ENCODE peak calls at places on chromosomes 12 and 14, in ten cellular contexts. V is neural crest cell; H is retina; Y is T-cell; I is cardiac muscle cell; M is NCI-H1092 treated with DMSO at 0.1 percent for 48 hours; F is HCEC 1CT; P is T-helper 2 cell treated with Interferon-gamma antibody and Interleukin-4, amounts not matched to agents 5 μg/mL and 100 μg/mL, for 36 hours; A is dorsolateral prefrontal cortex; K is iris pigment epithelial cell. T is an unnamed sample.

GRCh38 chr12:89481218-89481914 is 43.2 kb downstream of the GALNT4 start:
- DNase-seq in P (no peak), K (peak; percentile 25), V (no peak), M (no peak), F (no peak), H (no peak), Y (no peak), I (no peak), A (no peak), T (no peak)

GRCh38 chr14:22976620-22977433 is 5.5 kb downstream of the AJUBA start:
- DNase-seq in P (no peak), I (peak; percentile 36), F (peak; percentile 35), M (no peak), A (no peak), K (peak; percentile 46), Y (no peak), H (peak; percentile 21), V (no peak), T (no peak)

GRCh38 chr14:51517116-51517515 is 134.6 kb upstream of the FRMD6 start:
- DNase-seq in A (no peak), I (no peak), P (no peak), M (peak; percentile 55), Y (no peak), H (no peak), V (no peak), K (no peak), F (no peak), T (no peak)

GRCh38 chr14:93274055-93274806 is 58.6 kb downstream of the BTBD7 start:
- DNase-seq in A (no peak), K (no peak), Y (no peak), I (no peak), P (no peak), F (no peak), M (no peak), H (no peak), V (no peak), T (no peak)

GRCh38 chr12:93591137-93591868 is 18.8 kb downstream of the SOCS2 start:
- DNase-seq in F (peak; percentile 75), I (peak; percentile 69), A (peak; percentile 29), V (peak; percentile 26), Y (peak; percentile 61), H (peak; percentile 85), K (peak; percentile 88), P (peak; percentile 40), M (peak; percentile 5), T (peak; percentile 23)

GRCh38 chr14:34489324-34489723 is 27.3 kb upstream of the SPTSSA start:
- DNase-seq in P (no peak), A (no peak), F (no peak), Y (no peak), I (no peak), V (no peak), K (peak; percentile 26), M (no peak), H (no peak), T (no peak)

GRCh38 chr12:49507139-49507538 is 31.7 kb upstream of the KCNH3 start:
- DNase-seq in M (no peak), I (no peak), Y (no peak), H (no peak), P (no peak), V (no peak), A (no peak), F (peak; percentile 92), K (peak; percentile 98), T (no peak)

GRCh38 chr12:25648460-25648859 is 95.4 kb upstream of the LMNTD1 start:
- DNase-seq in V (no peak), M (no peak), A (no peak), Y (no peak), P (no peak), H (no peak), I (peak; percentile 62), F (peak; percentile 55), K (peak; percentile 66), T (no peak)

GRCh38 chr14:50978888-50979287 is 34.6 kb upstream of the PYGL start:
- DNase-seq in K (no peak), M (no peak), A (no peak), P (no peak), F (no peak), H (no peak), V (no peak), Y (no peak), I (no peak), T (no peak)

GRCh38 chr14:74500417-74501134 is 7.0 kb downstream of the ISCA2 start:
- DNase-seq in A (no peak), V (no peak), K (no peak), H (no peak), M (no peak), I (no peak), F (no peak), P (no peak), Y (no peak), T (no peak)

GRCh38 chr14:69077841-69078240 is 75.1 kb downstream of the DCAF5 start:
- DNase-seq in V (no peak), F (peak; percentile 85), Y (no peak), K (peak; percentile 95), I (no peak), P (no peak), M (no peak), A (no peak), H (no peak), T (no peak)

GRCh38 chr14:42533476-42533875 is 926.8 kb downstream of the LRFN5 start:
- DNase-seq in H (no peak), V (no peak), I (no peak), F (no peak), Y (no peak), A (no peak), K (no peak), P (no peak), M (no peak), T (no peak)

GRCh38 chr12:68451261-68452091 is 119.3 kb upstream of the MDM1 start:
- DNase-seq in H (no peak), A (no peak), V (no peak), Y (peak; percentile 15), P (peak; percentile 71), I (no peak), F (peak; percentile 64), M (peak; percentile 44), K (peak; percentile 86), T (no peak)

GRCh38 chr14:91891081-91891480 is 23.7 kb upstream of the TC2N start:
- DNase-seq in V (no peak), K (no peak), Y (no peak), F (no peak), P (no peak), I (no peak), H (no peak), M (no peak), A (no peak), T (no peak)

GRCh38 chr14:69803753-69804152 is 6.7 kb upstream of the SLC10A1 start:
- DNase-seq in V (no peak), Y (no peak), F (no peak), I (no peak), P (no peak), K (no peak), H (no peak), M (no peak), A (no peak), T (no peak)

GRCh38 chr12:121653999-121654398 is 15.5 kb downstream of the MORN3 start:
- DNase-seq in V (no peak), K (no peak), H (no peak), Y (no peak), F (no peak), M (no peak), I (no peak), P (no peak), A (no peak), T (no peak)

GRCh38 chr12:100859063-100859627 is 64.6 kb downstream of the ANO4 start:
- DNase-seq in K (no peak), A (no peak), F (no peak), M (no peak), I (no peak), P (no peak), V (no peak), Y (no peak), H (no peak), T (no peak)

GRCh38 chr12:123000578-123000977 is 20.1 kb downstream of the ARL6IP4 start:
- DNase-seq in V (no peak), Y (no peak), I (no peak), P (no peak), F (no peak), H (no peak), K (no peak), M (no peak), A (no peak), T (no peak)

GRCh38 chr14:50801706-50802105 is 29.3 kb downstream of the NIN start:
- DNase-seq in A (no peak), V (no peak), H (no peak), I (no peak), Y (no peak), K (peak; percentile 61), F (peak; percentile 69), M (no peak), P (no peak), T (no peak)

GRCh38 chr14:89571502-89571901 is 154.5 kb upstream of the FOXN3 start:
- DNase-seq in K (no peak), V (no peak), I (no peak), H (no peak), M (no peak), Y (no peak), P (no peak), A (no peak), F (no peak), T (no peak)

T was measured in progenitor cell of endocrine pancreas.